ENCODE peak calls at places on chromosomes 16 and 17, in seven cellular contexts. One of them, this sample, is unnamed.

GRCh38 chr17:2551493-2551892 is 39.8 kb upstream of the METTL16 start:
- DNase-seq in NCI-H1105: no peak
- DNase-seq in bronchial epithelial cell: no peak
- DNase-seq in stimulated activated CD8-positive, alpha-beta memory T cell treated with anti-CD3 and anti-CD28 coated beads, Interleukin-7, amount 100 ng/mL, for 4 hours: no peak
- DNase-seq in gastrocnemius medialis: no peak
- DNase-seq in NCI-H2029 treated with DMSO at 0.1 percent for 48 hours: no peak
- DNase-seq in transverse colon: no peak
- DNase-seq in this sample: no peak

GRCh38 chr16:12611916-12612597 is 191.6 kb downstream of the CPPED1 start:
- DNase-seq in NCI-H1105: no peak
- DNase-seq in bronchial epithelial cell: no peak
- DNase-seq in stimulated activated CD8-positive, alpha-beta memory T cell treated with anti-CD3 and anti-CD28 coated beads, Interleukin-7, amount 100 ng/mL, for 4 hours: no peak
- DNase-seq in gastrocnemius medialis: no peak
- DNase-seq in NCI-H2029 treated with DMSO at 0.1 percent for 48 hours: no peak
- DNase-seq in transverse colon: no peak
- DNase-seq in this sample: no peak

GRCh38 chr16:51971184-51971583 is 575.8 kb downstream of the TOX3 start:
- DNase-seq in NCI-H1105: peak; percentile 9
- DNase-seq in bronchial epithelial cell: peak; percentile 48
- DNase-seq in stimulated activated CD8-positive, alpha-beta memory T cell treated with anti-CD3 and anti-CD28 coated beads, Interleukin-7, amount 100 ng/mL, for 4 hours: no peak
- DNase-seq in gastrocnemius medialis: no peak
- DNase-seq in NCI-H2029 treated with DMSO at 0.1 percent for 48 hours: no peak
- DNase-seq in transverse colon: no peak
- DNase-seq in this sample: no peak

GRCh38 chr17:61534414-61534813 is 56.6 kb downstream of the NACA2 start:
- DNase-seq in NCI-H1105: no peak
- DNase-seq in bronchial epithelial cell: no peak
- DNase-seq in stimulated activated CD8-positive, alpha-beta memory T cell treated with anti-CD3 and anti-CD28 coated beads, Interleukin-7, amount 100 ng/mL, for 4 hours: no peak
- DNase-seq in gastrocnemius medialis: no peak
- DNase-seq in NCI-H2029 treated with DMSO at 0.1 percent for 48 hours: no peak
- DNase-seq in transverse colon: no peak
- DNase-seq in this sample: no peak

GRCh38 chr16:81401035-81401950 is 43.3 kb upstream of the CMIP start:
- DNase-seq in NCI-H1105: no peak
- DNase-seq in bronchial epithelial cell: peak; percentile 90
- DNase-seq in stimulated activated CD8-positive, alpha-beta memory T cell treated with anti-CD3 and anti-CD28 coated beads, Interleukin-7, amount 100 ng/mL, for 4 hours: no peak
- DNase-seq in gastrocnemius medialis: no peak
- DNase-seq in NCI-H2029 treated with DMSO at 0.1 percent for 48 hours: no peak
- DNase-seq in transverse colon: peak; percentile 28
- DNase-seq in this sample: no peak

GRCh38 chr16:3810198-3810664 is 70.3 kb downstream of the CREBBP start:
- DNase-seq in NCI-H1105: no peak
- DNase-seq in bronchial epithelial cell: no peak
- DNase-seq in stimulated activated CD8-positive, alpha-beta memory T cell treated with anti-CD3 and anti-CD28 coated beads, Interleukin-7, amount 100 ng/mL, for 4 hours: no peak
- DNase-seq in gastrocnemius medialis: no peak
- DNase-seq in NCI-H2029 treated with DMSO at 0.1 percent for 48 hours: no peak
- DNase-seq in transverse colon: no peak
- DNase-seq in this sample: no peak

GRCh38 chr17:43918026-43918389 is 10.7 kb upstream of the MPP2 start:
- DNase-seq in NCI-H1105: no peak
- DNase-seq in bronchial epithelial cell: no peak
- DNase-seq in stimulated activated CD8-positive, alpha-beta memory T cell treated with anti-CD3 and anti-CD28 coated beads, Interleukin-7, amount 100 ng/mL, for 4 hours: no peak
- DNase-seq in gastrocnemius medialis: no peak
- DNase-seq in NCI-H2029 treated with DMSO at 0.1 percent for 48 hours: no peak
- DNase-seq in transverse colon: no peak
- DNase-seq in this sample: no peak

GRCh38 chr17:50660042-50660886 is 25.6 kb downstream of the ABCC3 start:
- DNase-seq in NCI-H1105: no peak
- DNase-seq in bronchial epithelial cell: no peak
- DNase-seq in stimulated activated CD8-positive, alpha-beta memory T cell treated with anti-CD3 and anti-CD28 coated beads, Interleukin-7, amount 100 ng/mL, for 4 hours: no peak
- DNase-seq in gastrocnemius medialis: no peak
- DNase-seq in NCI-H2029 treated with DMSO at 0.1 percent for 48 hours: peak; percentile 30
- DNase-seq in transverse colon: peak; percentile 60
- DNase-seq in this sample: no peak

This sample was measured in stimulated activated CD4-positive, alpha-beta T cell treated with anti-CD3 and anti-CD28 coated beads, Interleukin-4, amount 100 ng/mL, for 4 hours.